ENCODE peak calls at places on chromosomes 11 and 22, in eight cellular contexts. X, D, O, P, Y, J, B and G are unnamed samples.

GRCh38 chr11:414333-414857 is 404 bp downstream of the SIGIRR start:
- DNase-seq in X (no peak), D (no peak), O (no peak), P (peak), Y (no peak), J (no peak), B (no peak), G (no peak)

GRCh38 chr11:66331542-66332370 is 4.5 kb downstream of the RIN1 start:
- DNase-seq in X (no peak), D (no peak), O (no peak), P (no peak), Y (no peak), J (no peak), B (peak), G (no peak)

GRCh38 chr11:111982019-111982464 is 43.2 kb upstream of the DLAT start:
- DNase-seq in X (peak), D (peak), O (peak), P (peak), Y (peak), J (peak), B (peak), G (peak)

GRCh38 chr11:12901272-12901671 is 107.8 kb upstream of the RASSF10 start:
- DNase-seq in X (no peak), D (peak), O (no peak), P (peak), Y (no peak), J (no peak), B (no peak), G (no peak)

GRCh38 chr11:88231894-88232482 is 56.7 kb upstream of the RAB38 start:
- DNase-seq in X (peak), D (peak), O (peak), P (peak), Y (peak), J (no peak), B (peak), G (peak)

GRCh38 chr11:67072295-67072694 is 15.6 kb downstream of the RHOD start:
- DNase-seq in X (no peak), D (no peak), O (no peak), P (no peak), Y (no peak), J (no peak), B (no peak), G (no peak)

GRCh38 chr11:74086242-74086884 is 77.5 kb upstream of the UCP3 start:
- DNase-seq in X (no peak), D (no peak), O (no peak), P (no peak), Y (no peak), J (no peak), B (peak), G (no peak)

GRCh38 chr22:48356731-48357130 is 1470.9 kb downstream of the BRD1 start:
- DNase-seq in X (no peak), D (no peak), O (no peak), P (no peak), Y (no peak), J (no peak), B (no peak), G (no peak)

GRCh38 chr11:94507485-94507884 is 4.8 kb upstream of the C11orf97 start:
- DNase-seq in X (no peak), D (no peak), O (peak), P (no peak), Y (no peak), J (no peak), B (no peak), G (no peak)

GRCh38 chr11:79439430-79439892 is 1.4 kb downstream of the TENM4 start:
- DNase-seq in X (no peak), D (peak), O (no peak), P (no peak), Y (no peak), J (no peak), B (peak), G (peak)

GRCh38 chr11:122362381-122362780 is 246.4 kb upstream of the BLID start:
- DNase-seq in X (no peak), D (no peak), O (no peak), P (no peak), Y (no peak), J (no peak), B (no peak), G (no peak)

GRCh38 chr22:27919943-27920755 is 1.1 kb upstream of the PITPNB start:
- DNase-seq in X (peak), D (no peak), O (peak), P (no peak), Y (peak), J (no peak), B (peak), G (peak)

GRCh38 chr11:112751312-112751711 is 209.9 kb upstream of the NCAM1 start:
- DNase-seq in X (no peak), D (no peak), O (no peak), P (no peak), Y (no peak), J (no peak), B (peak), G (no peak)

GRCh38 chr11:130145975-130146776 is 13.4 kb upstream of the ST14 start:
- DNase-seq in X (peak), D (peak), O (peak), P (no peak), Y (no peak), J (peak), B (no peak), G (peak)
- TF ChIP-seq CTCF in X (peak), D (peak), O (peak), P (peak), Y (no peak), J (peak), B (peak), G (peak)

DNA sequence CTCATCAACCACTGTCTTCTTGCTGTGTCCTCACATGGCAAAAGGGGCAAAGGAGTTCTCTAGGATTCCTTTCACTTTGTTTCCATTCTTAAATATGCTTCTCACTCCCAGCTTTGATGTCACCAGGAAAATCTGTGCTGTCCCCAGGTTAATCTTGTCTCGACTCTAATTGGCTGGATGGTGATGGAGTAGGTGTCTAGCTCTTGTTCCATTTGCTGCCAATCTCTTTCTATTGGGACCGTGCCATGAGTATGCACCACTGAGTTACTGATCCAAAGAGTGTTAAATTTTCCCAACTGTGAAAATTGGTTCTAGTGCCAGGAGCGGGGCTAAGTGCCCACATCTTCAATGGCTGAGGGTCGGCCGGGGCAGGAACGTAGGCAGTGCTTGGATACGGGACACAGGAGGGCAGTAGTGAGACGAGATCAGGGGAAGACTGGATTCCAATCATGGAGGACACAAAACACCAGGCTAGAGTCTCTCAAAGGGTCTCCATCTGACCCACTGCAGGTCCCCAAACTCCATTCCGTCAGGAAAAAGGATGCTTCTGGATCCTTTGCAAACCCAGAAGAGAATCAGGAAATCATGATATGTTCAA is 47.7 kb upstream of the CSNK2A3 start:
- DNase-seq in X (peak), D (no peak), O (peak), P (peak), Y (peak), J (peak), B (no peak), G (no peak)
- TF ChIP-seq EZH2phosphoT487 in X (no peak), D (no peak), O (no peak), P (no peak), Y (no peak), J (no peak), B (no peak), G (no peak)

DNA sequence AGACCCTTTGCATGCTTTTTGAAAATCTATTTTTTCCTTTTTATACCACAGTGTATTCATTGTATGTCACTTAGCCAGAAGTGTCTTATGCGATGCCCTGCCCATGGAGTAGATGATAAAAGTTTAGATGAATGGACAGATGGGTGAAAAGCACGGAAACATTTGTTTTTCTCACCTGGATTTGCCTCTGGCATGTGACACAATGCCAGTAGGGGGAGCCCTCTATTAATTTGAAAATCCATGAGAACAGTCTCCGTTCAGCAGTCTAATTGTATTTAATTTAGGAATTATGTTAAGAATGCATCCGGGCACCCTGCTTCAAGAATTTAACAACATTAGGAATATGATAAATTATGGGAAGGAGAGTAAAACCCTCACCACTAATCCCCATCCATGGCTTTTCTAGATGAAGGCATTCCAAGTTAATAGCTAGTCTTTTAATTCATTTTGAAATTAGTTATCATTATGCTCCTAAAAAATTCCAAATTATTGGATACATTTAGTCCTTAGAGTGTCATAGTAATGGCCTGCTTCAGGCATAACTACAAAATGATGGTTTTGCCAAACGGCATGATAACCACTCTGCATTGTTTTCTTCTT is 55.3 kb upstream of the ALKBH3 start:
- DNase-seq in X (peak), D (no peak), O (peak), P (peak), Y (peak), J (peak), B (peak), G (peak)
- TF ChIP-seq CTCF in X (peak), D (peak), O (peak), P (peak), Y (peak), J (peak), B (peak), G (peak)

GRCh38 chr11:15967966-15968365 is 388.4 kb downstream of the SOX6 start:
- DNase-seq in X (no peak), D (no peak), O (no peak), P (no peak), Y (no peak), J (no peak), B (no peak), G (no peak)

GRCh38 chr11:15967166-15967565 is 389.2 kb downstream of the SOX6 start:
- DNase-seq in X (peak), D (no peak), O (peak), P (no peak), Y (no peak), J (no peak), B (no peak), G (peak)

GRCh38 chr11:15969701-15970329 is 386.5 kb downstream of the SOX6 start:
- DNase-seq in X (no peak), D (no peak), O (no peak), P (no peak), Y (no peak), J (no peak), B (no peak), G (no peak)

GRCh38 chr11:15969281-15969680 is 387.1 kb downstream of the SOX6 start:
- DNase-seq in X (no peak), D (peak), O (peak), P (no peak), Y (no peak), J (no peak), B (no peak), G (peak)

DNA sequence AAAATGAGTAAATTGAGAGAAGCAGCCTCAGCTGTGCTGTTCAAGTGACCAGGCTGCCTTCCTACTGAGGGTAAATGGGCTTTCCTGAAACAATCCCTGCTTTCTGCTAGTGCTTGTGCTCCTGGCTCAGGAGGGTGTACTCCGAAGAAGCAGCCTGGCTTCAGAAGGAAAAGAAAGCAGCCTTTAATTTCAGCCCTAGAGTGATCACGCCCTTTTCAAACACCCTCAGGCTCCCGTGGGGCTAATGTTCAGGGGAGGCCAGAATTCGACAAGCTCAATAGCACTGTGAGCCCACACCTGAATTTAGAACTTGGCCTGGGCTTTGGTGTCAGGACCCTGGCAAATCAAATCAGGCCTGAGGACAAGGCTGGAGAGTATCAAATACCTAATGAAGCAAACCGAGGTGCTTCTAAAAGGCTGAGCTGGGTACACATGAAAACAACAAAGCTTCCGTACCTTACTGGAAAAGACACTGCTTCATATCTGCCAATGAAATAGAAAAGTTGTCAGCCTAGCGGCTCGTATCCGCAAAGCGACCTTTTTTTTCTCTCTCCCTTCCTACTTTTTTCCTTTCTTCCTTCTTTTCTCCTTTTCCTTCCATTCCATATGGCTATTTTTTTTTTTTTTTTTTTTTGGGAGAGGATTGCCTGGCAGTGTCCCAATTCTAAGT is 387.8 kb downstream of the SOX6 start:
- DNase-seq in X (peak), D (no peak), O (no peak), P (no peak), Y (peak), J (no peak), B (no peak), G (no peak)
- TF ChIP-seq EZH2phosphoT487 in X (no peak), D (no peak), O (no peak), P (no peak), Y (no peak), J (no peak), B (no peak), G (no peak)

GRCh38 chr22:19967850-19968449 is 26.3 kb upstream of the TXNRD2 start:
- DNase-seq in X (no peak), D (no peak), O (no peak), P (no peak), Y (no peak), J (no peak), B (no peak), G (no peak)

GRCh38 chr22:19964701-19965386 is 23.2 kb upstream of the TXNRD2 start:
- DNase-seq in X (no peak), D (no peak), O (no peak), P (no peak), Y (no peak), J (no peak), B (no peak), G (no peak)

GRCh38 chr22:19963863-19964642 is 22.4 kb upstream of the TXNRD2 start:
- DNase-seq in X (no peak), D (no peak), O (no peak), P (no peak), Y (no peak), J (no peak), B (no peak), G (no peak)

GRCh38 chr22:19966908-19967750 is 25.5 kb upstream of the TXNRD2 start:
- DNase-seq in X (no peak), D (no peak), O (no peak), P (no peak), Y (no peak), J (no peak), B (no peak), G (no peak)

DNA sequence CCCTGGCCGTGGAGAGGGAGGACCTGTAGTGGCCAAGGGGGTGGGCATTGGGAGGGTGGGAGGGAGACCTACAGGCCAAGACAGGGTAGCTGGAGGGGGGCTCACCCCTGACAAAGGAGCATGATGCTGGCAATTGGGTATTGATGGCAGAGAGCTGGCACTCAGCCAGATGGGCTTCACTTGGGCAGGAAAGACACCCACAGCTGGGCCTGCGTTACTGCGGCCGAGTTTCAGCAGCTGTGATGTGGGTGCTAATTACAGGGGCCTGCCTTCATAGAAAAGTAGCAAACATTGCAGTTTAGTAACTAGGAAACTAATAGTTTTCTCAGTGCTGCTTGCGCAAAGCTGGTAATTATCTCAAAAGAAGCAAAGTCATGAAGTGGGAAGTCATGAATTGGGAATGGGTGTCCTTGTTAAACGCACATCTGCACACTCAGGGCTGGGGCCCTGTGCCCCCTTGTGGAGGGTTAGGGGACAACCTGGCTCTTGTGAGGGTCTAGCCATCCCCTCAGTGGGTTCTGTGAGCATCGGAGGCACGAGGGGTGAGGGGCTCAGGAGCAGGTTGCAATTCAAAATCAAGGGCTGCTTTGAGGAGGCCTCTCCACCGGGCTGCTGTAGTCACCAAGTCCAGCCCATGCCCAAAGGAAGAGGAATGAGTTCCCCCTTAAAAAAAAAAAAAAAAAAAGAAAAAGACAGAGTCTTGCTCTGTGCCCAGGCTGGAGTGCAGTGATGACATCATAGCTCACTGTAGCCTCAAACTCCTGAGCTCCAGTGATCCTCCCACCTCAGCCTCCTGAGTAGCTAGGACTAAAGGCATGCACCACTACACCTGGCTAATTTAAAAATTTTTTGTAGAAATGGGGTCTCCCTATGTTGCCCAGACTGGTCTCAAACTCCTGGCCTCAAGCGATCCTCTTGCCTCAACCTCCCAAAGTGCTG is 24.4 kb upstream of the TXNRD2 start:
- DNase-seq in X (peak), D (no peak), O (no peak), P (peak), Y (peak), J (no peak), B (peak), G (no peak)
- TF ChIP-seq CTCF in X (peak), D (peak), O (peak), P (peak), Y (peak), J (peak), B (peak), G (peak)

GRCh38 chr11:33211588-33211987 is 45.6 kb upstream of the HIPK3 start:
- DNase-seq in X (no peak), D (no peak), O (no peak), P (no peak), Y (no peak), J (no peak), B (no peak), G (no peak)
- TF ChIP-seq EZH2phosphoT487 in X (no peak), D (no peak), O (no peak), P (no peak), Y (no peak), J (no peak), B (no peak), G (no peak)

DNA sequence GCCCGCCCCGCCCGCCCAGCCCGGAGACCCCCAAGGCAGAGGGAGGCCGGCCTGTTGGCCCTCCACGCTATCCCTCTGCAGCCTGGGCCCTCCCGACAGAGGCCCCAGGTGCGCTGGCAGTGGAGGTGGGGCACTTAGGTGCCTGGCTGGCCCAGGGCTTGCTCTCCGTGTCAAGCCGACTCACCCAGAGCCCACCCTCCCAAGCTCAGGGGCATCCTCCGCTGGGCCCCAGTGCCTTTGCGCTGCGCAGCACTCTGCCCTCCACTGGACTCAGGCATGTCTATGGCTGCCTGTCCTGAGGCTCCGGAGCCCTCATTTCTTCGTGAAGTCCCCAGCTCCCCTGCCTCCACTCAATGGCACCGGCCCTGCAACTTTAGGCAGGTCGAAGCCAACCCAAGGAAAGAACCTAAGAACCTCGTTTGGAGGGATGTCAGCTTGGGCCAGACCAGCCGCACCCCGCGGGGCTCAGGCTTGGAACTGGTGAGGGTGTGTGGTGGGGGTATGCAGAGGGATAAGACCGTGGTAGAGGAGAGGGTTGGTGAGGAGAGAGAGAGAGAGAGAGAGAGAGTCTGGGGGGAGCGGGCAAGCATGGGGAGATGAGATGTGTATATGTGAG is 6.1 kb downstream of the SMIM45 start:
- DNase-seq in X (peak), D (no peak), O (no peak), P (no peak), Y (no peak), J (no peak), B (no peak), G (no peak)
- TF ChIP-seq CTCF in X (no peak), D (no peak), O (no peak), P (no peak), Y (no peak), J (no peak), B (no peak), G (no peak)

GRCh38 chr11:36251716-36252307 is 37.4 kb downstream of the COMMD9 start:
- DNase-seq in X (no peak), D (no peak), O (no peak), P (no peak), Y (peak), J (no peak), B (no peak), G (no peak)
- TF ChIP-seq EZH2phosphoT487 in X (no peak), D (no peak), O (no peak), P (no peak), Y (no peak), J (no peak), B (no peak), G (no peak)